ENCODE peak calls at places on chromosomes 3 and 15, in seven cellular contexts. One of them, this sample, is unnamed.

GRCh38 chr15:52013151-52013791 is 5.7 kb upstream of the MAPK6 start:
- DNase-seq in NCI-H69: no peak
- DNase-seq in GF-D8: peak; percentile 60
- DNase-seq in lung microvascular endothelial cell: no peak
- DNase-seq in activated T-helper 2 cell treated with anti-CD3 and anti-CD28 coated beads, Interferon-gamma antibody, Interleukin-2, Interleukin-4, amounts not matched to agents 10 μg/mL and 5 μg/mL and 100 μg/mL, durations not matched to agents 14 hours and 24 hours and 36 hours: no peak
- DNase-seq in RPMI8226: no peak
- DNase-seq in HT-29: no peak
- DNase-seq in this sample: no peak

GRCh38 chr15:69185706-69186105 is 25.3 kb downstream of the GLCE start:
- DNase-seq in NCI-H69: no peak
- DNase-seq in GF-D8: no peak
- DNase-seq in lung microvascular endothelial cell: no peak
- DNase-seq in activated T-helper 2 cell treated with anti-CD3 and anti-CD28 coated beads, Interferon-gamma antibody, Interleukin-2, Interleukin-4, amounts not matched to agents 10 μg/mL and 5 μg/mL and 100 μg/mL, durations not matched to agents 14 hours and 24 hours and 36 hours: no peak
- DNase-seq in RPMI8226: no peak
- DNase-seq in HT-29: no peak
- DNase-seq in this sample: no peak

GRCh38 chr15:34076785-34077184 is 24.9 kb downstream of the EMC7 start:
- DNase-seq in NCI-H69: no peak
- DNase-seq in GF-D8: no peak
- DNase-seq in lung microvascular endothelial cell: no peak
- DNase-seq in activated T-helper 2 cell treated with anti-CD3 and anti-CD28 coated beads, Interferon-gamma antibody, Interleukin-2, Interleukin-4, amounts not matched to agents 10 μg/mL and 5 μg/mL and 100 μg/mL, durations not matched to agents 14 hours and 24 hours and 36 hours: no peak
- DNase-seq in RPMI8226: no peak
- DNase-seq in HT-29: no peak
- DNase-seq in this sample: no peak

GRCh38 chr3:107064445-107065060 is 312.7 kb upstream of the CCDC54 start:
- DNase-seq in NCI-H69: peak; percentile 80
- DNase-seq in GF-D8: no peak
- DNase-seq in lung microvascular endothelial cell: peak; percentile 79
- DNase-seq in activated T-helper 2 cell treated with anti-CD3 and anti-CD28 coated beads, Interferon-gamma antibody, Interleukin-2, Interleukin-4, amounts not matched to agents 10 μg/mL and 5 μg/mL and 100 μg/mL, durations not matched to agents 14 hours and 24 hours and 36 hours: peak; percentile 33
- DNase-seq in RPMI8226: peak; percentile 78
- DNase-seq in HT-29: peak; percentile 88
- DNase-seq in this sample: peak; percentile 95

GRCh38 chr3:146218880-146219866 is 31.7 kb downstream of the PLSCR4 start:
- DNase-seq in NCI-H69: peak; percentile 22
- DNase-seq in GF-D8: no peak
- DNase-seq in lung microvascular endothelial cell: peak; percentile 66
- DNase-seq in activated T-helper 2 cell treated with anti-CD3 and anti-CD28 coated beads, Interferon-gamma antibody, Interleukin-2, Interleukin-4, amounts not matched to agents 10 μg/mL and 5 μg/mL and 100 μg/mL, durations not matched to agents 14 hours and 24 hours and 36 hours: no peak
- DNase-seq in RPMI8226: peak; percentile 37
- DNase-seq in HT-29: peak; percentile 80
- DNase-seq in this sample: peak; percentile 47

GRCh38 chr15:29859981-29860745 is 37.9 kb upstream of the TJP1 start:
- DNase-seq in NCI-H69: no peak
- DNase-seq in GF-D8: no peak
- DNase-seq in lung microvascular endothelial cell: no peak
- DNase-seq in activated T-helper 2 cell treated with anti-CD3 and anti-CD28 coated beads, Interferon-gamma antibody, Interleukin-2, Interleukin-4, amounts not matched to agents 10 μg/mL and 5 μg/mL and 100 μg/mL, durations not matched to agents 14 hours and 24 hours and 36 hours: no peak
- DNase-seq in RPMI8226: no peak
- DNase-seq in HT-29: no peak
- DNase-seq in this sample: no peak

GRCh38 chr3:134039161-134039862 is 9.6 kb upstream of the SLCO2A1 start:
- DNase-seq in NCI-H69: no peak
- DNase-seq in GF-D8: no peak
- DNase-seq in lung microvascular endothelial cell: peak; percentile 26
- DNase-seq in activated T-helper 2 cell treated with anti-CD3 and anti-CD28 coated beads, Interferon-gamma antibody, Interleukin-2, Interleukin-4, amounts not matched to agents 10 μg/mL and 5 μg/mL and 100 μg/mL, durations not matched to agents 14 hours and 24 hours and 36 hours: no peak
- DNase-seq in RPMI8226: no peak
- DNase-seq in HT-29: peak; percentile 8
- DNase-seq in this sample: no peak

GRCh38 chr15:41908681-41909461 is 15.0 kb upstream of the SPTBN5 start:
- DNase-seq in NCI-H69: no peak
- DNase-seq in GF-D8: no peak
- DNase-seq in lung microvascular endothelial cell: no peak
- DNase-seq in activated T-helper 2 cell treated with anti-CD3 and anti-CD28 coated beads, Interferon-gamma antibody, Interleukin-2, Interleukin-4, amounts not matched to agents 10 μg/mL and 5 μg/mL and 100 μg/mL, durations not matched to agents 14 hours and 24 hours and 36 hours: no peak
- DNase-seq in RPMI8226: no peak
- DNase-seq in HT-29: no peak
- DNase-seq in this sample: no peak

GRCh38 chr3:65953881-65954733 is 84.6 kb downstream of the MAGI1 start:
- DNase-seq in NCI-H69: no peak
- DNase-seq in GF-D8: no peak
- DNase-seq in lung microvascular endothelial cell: peak; percentile 78
- DNase-seq in activated T-helper 2 cell treated with anti-CD3 and anti-CD28 coated beads, Interferon-gamma antibody, Interleukin-2, Interleukin-4, amounts not matched to agents 10 μg/mL and 5 μg/mL and 100 μg/mL, durations not matched to agents 14 hours and 24 hours and 36 hours: no peak
- DNase-seq in RPMI8226: no peak
- DNase-seq in HT-29: peak; percentile 82
- DNase-seq in this sample: peak; percentile 61

GRCh38 chr3:166582231-166582630 is 745.0 kb upstream of the BCHE start:
- DNase-seq in NCI-H69: no peak
- DNase-seq in GF-D8: no peak
- DNase-seq in lung microvascular endothelial cell: no peak
- DNase-seq in activated T-helper 2 cell treated with anti-CD3 and anti-CD28 coated beads, Interferon-gamma antibody, Interleukin-2, Interleukin-4, amounts not matched to agents 10 μg/mL and 5 μg/mL and 100 μg/mL, durations not matched to agents 14 hours and 24 hours and 36 hours: no peak
- DNase-seq in RPMI8226: no peak
- DNase-seq in HT-29: no peak
- DNase-seq in this sample: no peak

GRCh38 chr3:86104154-86104553 is 886.8 kb downstream of the VGLL3 start:
- DNase-seq in NCI-H69: no peak
- DNase-seq in GF-D8: no peak
- DNase-seq in lung microvascular endothelial cell: no peak
- DNase-seq in activated T-helper 2 cell treated with anti-CD3 and anti-CD28 coated beads, Interferon-gamma antibody, Interleukin-2, Interleukin-4, amounts not matched to agents 10 μg/mL and 5 μg/mL and 100 μg/mL, durations not matched to agents 14 hours and 24 hours and 36 hours: no peak
- DNase-seq in RPMI8226: no peak
- DNase-seq in HT-29: no peak
- DNase-seq in this sample: no peak

GRCh38 chr3:52231502-52232278 is 6.2 kb upstream of the TLR9 start:
- DNase-seq in NCI-H69: peak; percentile 52
- DNase-seq in GF-D8: no peak
- DNase-seq in lung microvascular endothelial cell: peak; percentile 82
- DNase-seq in activated T-helper 2 cell treated with anti-CD3 and anti-CD28 coated beads, Interferon-gamma antibody, Interleukin-2, Interleukin-4, amounts not matched to agents 10 μg/mL and 5 μg/mL and 100 μg/mL, durations not matched to agents 14 hours and 24 hours and 36 hours: peak; percentile 75
- DNase-seq in RPMI8226: peak; percentile 84
- DNase-seq in HT-29: peak; percentile 54
- DNase-seq in this sample: peak; percentile 37

GRCh38 chr15:76905013-76905839 is at the start of gene SCAPER:
- DNase-seq in NCI-H69: peak; percentile 93
- DNase-seq in GF-D8: peak; percentile 74
- DNase-seq in lung microvascular endothelial cell: peak; percentile 92
- DNase-seq in activated T-helper 2 cell treated with anti-CD3 and anti-CD28 coated beads, Interferon-gamma antibody, Interleukin-2, Interleukin-4, amounts not matched to agents 10 μg/mL and 5 μg/mL and 100 μg/mL, durations not matched to agents 14 hours and 24 hours and 36 hours: peak; percentile 86
- DNase-seq in RPMI8226: peak; percentile 97
- DNase-seq in HT-29: peak; percentile 92
- DNase-seq in this sample: peak; percentile 94

GRCh38 chr3:126964261-126964660 is 18.7 kb upstream of the PLXNA1 start:
- DNase-seq in NCI-H69: no peak
- DNase-seq in GF-D8: no peak
- DNase-seq in lung microvascular endothelial cell: no peak
- DNase-seq in activated T-helper 2 cell treated with anti-CD3 and anti-CD28 coated beads, Interferon-gamma antibody, Interleukin-2, Interleukin-4, amounts not matched to agents 10 μg/mL and 5 μg/mL and 100 μg/mL, durations not matched to agents 14 hours and 24 hours and 36 hours: no peak
- DNase-seq in RPMI8226: no peak
- DNase-seq in HT-29: no peak
- DNase-seq in this sample: no peak

GRCh38 chr3:116165190-116165589 is 280.1 kb downstream of the LSAMP start:
- DNase-seq in NCI-H69: peak; percentile 95
- DNase-seq in GF-D8: no peak
- DNase-seq in lung microvascular endothelial cell: no peak
- DNase-seq in activated T-helper 2 cell treated with anti-CD3 and anti-CD28 coated beads, Interferon-gamma antibody, Interleukin-2, Interleukin-4, amounts not matched to agents 10 μg/mL and 5 μg/mL and 100 μg/mL, durations not matched to agents 14 hours and 24 hours and 36 hours: no peak
- DNase-seq in RPMI8226: no peak
- DNase-seq in HT-29: no peak
- DNase-seq in this sample: peak; percentile 18

GRCh38 chr3:39515681-39516441 is 48.4 kb downstream of the MOBP start:
- DNase-seq in NCI-H69: no peak
- DNase-seq in GF-D8: no peak
- DNase-seq in lung microvascular endothelial cell: no peak
- DNase-seq in activated T-helper 2 cell treated with anti-CD3 and anti-CD28 coated beads, Interferon-gamma antibody, Interleukin-2, Interleukin-4, amounts not matched to agents 10 μg/mL and 5 μg/mL and 100 μg/mL, durations not matched to agents 14 hours and 24 hours and 36 hours: no peak
- DNase-seq in RPMI8226: no peak
- DNase-seq in HT-29: no peak
- DNase-seq in this sample: no peak

GRCh38 chr3:181250714-181251113 is 261.2 kb upstream of the DNAJC19 start:
- DNase-seq in NCI-H69: peak; percentile 46
- DNase-seq in GF-D8: no peak
- DNase-seq in lung microvascular endothelial cell: no peak
- DNase-seq in activated T-helper 2 cell treated with anti-CD3 and anti-CD28 coated beads, Interferon-gamma antibody, Interleukin-2, Interleukin-4, amounts not matched to agents 10 μg/mL and 5 μg/mL and 100 μg/mL, durations not matched to agents 14 hours and 24 hours and 36 hours: no peak
- DNase-seq in RPMI8226: no peak
- DNase-seq in HT-29: no peak
- DNase-seq in this sample: no peak

GRCh38 chr3:189383630-189384029 is 211.9 kb downstream of the TPRG1 start:
- DNase-seq in NCI-H69: peak; percentile 71
- DNase-seq in GF-D8: no peak
- DNase-seq in lung microvascular endothelial cell: no peak
- DNase-seq in activated T-helper 2 cell treated with anti-CD3 and anti-CD28 coated beads, Interferon-gamma antibody, Interleukin-2, Interleukin-4, amounts not matched to agents 10 μg/mL and 5 μg/mL and 100 μg/mL, durations not matched to agents 14 hours and 24 hours and 36 hours: no peak
- DNase-seq in RPMI8226: no peak
- DNase-seq in HT-29: no peak
- DNase-seq in this sample: no peak

GRCh38 chr3:184259396-184259877 is 1.9 kb downstream of the CAMK2N2 start:
- DNase-seq in NCI-H69: peak; percentile 41
- DNase-seq in GF-D8: no peak
- DNase-seq in lung microvascular endothelial cell: no peak
- DNase-seq in activated T-helper 2 cell treated with anti-CD3 and anti-CD28 coated beads, Interferon-gamma antibody, Interleukin-2, Interleukin-4, amounts not matched to agents 10 μg/mL and 5 μg/mL and 100 μg/mL, durations not matched to agents 14 hours and 24 hours and 36 hours: no peak
- DNase-seq in RPMI8226: no peak
- DNase-seq in HT-29: no peak
- DNase-seq in this sample: no peak

GRCh38 chr3:134060561-134061385 is 31.0 kb upstream of the SLCO2A1 start:
- DNase-seq in NCI-H69: peak; percentile 2
- DNase-seq in GF-D8: no peak
- DNase-seq in lung microvascular endothelial cell: no peak
- DNase-seq in activated T-helper 2 cell treated with anti-CD3 and anti-CD28 coated beads, Interferon-gamma antibody, Interleukin-2, Interleukin-4, amounts not matched to agents 10 μg/mL and 5 μg/mL and 100 μg/mL, durations not matched to agents 14 hours and 24 hours and 36 hours: no peak
- DNase-seq in RPMI8226: no peak
- DNase-seq in HT-29: no peak
- DNase-seq in this sample: no peak

GRCh38 chr3:98986073-98986472 is 84.6 kb upstream of the DCBLD2 start:
- DNase-seq in NCI-H69: no peak
- DNase-seq in GF-D8: no peak
- DNase-seq in lung microvascular endothelial cell: peak; percentile 60
- DNase-seq in activated T-helper 2 cell treated with anti-CD3 and anti-CD28 coated beads, Interferon-gamma antibody, Interleukin-2, Interleukin-4, amounts not matched to agents 10 μg/mL and 5 μg/mL and 100 μg/mL, durations not matched to agents 14 hours and 24 hours and 36 hours: no peak
- DNase-seq in RPMI8226: no peak
- DNase-seq in HT-29: peak; percentile 49
- DNase-seq in this sample: peak; percentile 29

GRCh38 chr15:48798319-48798718 is 12.6 kb downstream of the CEP152 start:
- DNase-seq in NCI-H69: peak; percentile 98
- DNase-seq in GF-D8: no peak
- DNase-seq in lung microvascular endothelial cell: no peak
- DNase-seq in activated T-helper 2 cell treated with anti-CD3 and anti-CD28 coated beads, Interferon-gamma antibody, Interleukin-2, Interleukin-4, amounts not matched to agents 10 μg/mL and 5 μg/mL and 100 μg/mL, durations not matched to agents 14 hours and 24 hours and 36 hours: no peak
- DNase-seq in RPMI8226: no peak
- DNase-seq in HT-29: no peak
- DNase-seq in this sample: peak; percentile 24

GRCh38 chr15:33104276-33104675 is 90.2 kb downstream of the FMN1 start:
- DNase-seq in NCI-H69: no peak
- DNase-seq in GF-D8: no peak
- DNase-seq in lung microvascular endothelial cell: peak; percentile 57
- DNase-seq in activated T-helper 2 cell treated with anti-CD3 and anti-CD28 coated beads, Interferon-gamma antibody, Interleukin-2, Interleukin-4, amounts not matched to agents 10 μg/mL and 5 μg/mL and 100 μg/mL, durations not matched to agents 14 hours and 24 hours and 36 hours: peak; percentile 27
- DNase-seq in RPMI8226: no peak
- DNase-seq in HT-29: peak; percentile 48
- DNase-seq in this sample: no peak

GRCh38 chr15:60745469-60745971 is 266.6 kb upstream of the ICE2 start:
- DNase-seq in NCI-H69: no peak
- DNase-seq in GF-D8: no peak
- DNase-seq in lung microvascular endothelial cell: no peak
- DNase-seq in activated T-helper 2 cell treated with anti-CD3 and anti-CD28 coated beads, Interferon-gamma antibody, Interleukin-2, Interleukin-4, amounts not matched to agents 10 μg/mL and 5 μg/mL and 100 μg/mL, durations not matched to agents 14 hours and 24 hours and 36 hours: no peak
- DNase-seq in RPMI8226: no peak
- DNase-seq in HT-29: no peak
- DNase-seq in this sample: peak; percentile 4

GRCh38 chr15:68209272-68209671 is 4.1 kb upstream of the CALML4 start:
- DNase-seq in NCI-H69: no peak
- DNase-seq in GF-D8: no peak
- DNase-seq in lung microvascular endothelial cell: no peak
- DNase-seq in activated T-helper 2 cell treated with anti-CD3 and anti-CD28 coated beads, Interferon-gamma antibody, Interleukin-2, Interleukin-4, amounts not matched to agents 10 μg/mL and 5 μg/mL and 100 μg/mL, durations not matched to agents 14 hours and 24 hours and 36 hours: no peak
- DNase-seq in RPMI8226: no peak
- DNase-seq in HT-29: no peak
- DNase-seq in this sample: no peak

GRCh38 chr15:52144656-52145055 is 32.1 kb upstream of the BCL2L10 start:
- DNase-seq in NCI-H69: no peak
- DNase-seq in GF-D8: no peak
- DNase-seq in lung microvascular endothelial cell: peak; percentile 31
- DNase-seq in activated T-helper 2 cell treated with anti-CD3 and anti-CD28 coated beads, Interferon-gamma antibody, Interleukin-2, Interleukin-4, amounts not matched to agents 10 μg/mL and 5 μg/mL and 100 μg/mL, durations not matched to agents 14 hours and 24 hours and 36 hours: no peak
- DNase-seq in RPMI8226: no peak
- DNase-seq in HT-29: no peak
- DNase-seq in this sample: peak; percentile 29

GRCh38 chr3:37993067-37993809 is 2.7 kb downstream of the VILL start:
- DNase-seq in NCI-H69: no peak
- DNase-seq in GF-D8: no peak
- DNase-seq in lung microvascular endothelial cell: no peak
- DNase-seq in activated T-helper 2 cell treated with anti-CD3 and anti-CD28 coated beads, Interferon-gamma antibody, Interleukin-2, Interleukin-4, amounts not matched to agents 10 μg/mL and 5 μg/mL and 100 μg/mL, durations not matched to agents 14 hours and 24 hours and 36 hours: no peak
- DNase-seq in RPMI8226: no peak
- DNase-seq in HT-29: no peak
- DNase-seq in this sample: no peak

GRCh38 chr3:13025090-13025489 is 48.1 kb downstream of the IQSEC1 start:
- DNase-seq in NCI-H69: no peak
- DNase-seq in GF-D8: no peak
- DNase-seq in lung microvascular endothelial cell: peak; percentile 32
- DNase-seq in activated T-helper 2 cell treated with anti-CD3 and anti-CD28 coated beads, Interferon-gamma antibody, Interleukin-2, Interleukin-4, amounts not matched to agents 10 μg/mL and 5 μg/mL and 100 μg/mL, durations not matched to agents 14 hours and 24 hours and 36 hours: no peak
- DNase-seq in RPMI8226: no peak
- DNase-seq in HT-29: no peak
- DNase-seq in this sample: no peak

GRCh38 chr3:39096775-39097174 is 10.7 kb downstream of the GORASP1 start:
- DNase-seq in NCI-H69: no peak
- DNase-seq in GF-D8: no peak
- DNase-seq in lung microvascular endothelial cell: peak; percentile 54
- DNase-seq in activated T-helper 2 cell treated with anti-CD3 and anti-CD28 coated beads, Interferon-gamma antibody, Interleukin-2, Interleukin-4, amounts not matched to agents 10 μg/mL and 5 μg/mL and 100 μg/mL, durations not matched to agents 14 hours and 24 hours and 36 hours: no peak
- DNase-seq in RPMI8226: no peak
- DNase-seq in HT-29: no peak
- DNase-seq in this sample: no peak

GRCh38 chr15:29938701-29939340 is 116.6 kb upstream of the TJP1 start:
- DNase-seq in NCI-H69: peak; percentile 54
- DNase-seq in GF-D8: no peak
- DNase-seq in lung microvascular endothelial cell: peak; percentile 34
- DNase-seq in activated T-helper 2 cell treated with anti-CD3 and anti-CD28 coated beads, Interferon-gamma antibody, Interleukin-2, Interleukin-4, amounts not matched to agents 10 μg/mL and 5 μg/mL and 100 μg/mL, durations not matched to agents 14 hours and 24 hours and 36 hours: no peak
- DNase-seq in RPMI8226: peak; percentile 4
- DNase-seq in HT-29: no peak
- DNase-seq in this sample: peak; percentile 9